ENCODE peak calls at places on chromosomes 13 and 19, in four cellular contexts. N, R, Q and Y are unnamed samples.

GRCh38 chr19:6181119-6181518 is 45.7 kb downstream of the ACSBG2 start:
- DNase-seq in R (no peak), Q (no peak), N (no peak), Y (no peak)

GRCh38 chr19:18073197-18073596 is 13.5 kb downstream of the IL12RB1 start:
- DNase-seq in R (no peak), N (no peak), Q (no peak), Y (no peak)

GRCh38 chr19:13164370-13165090 is 14.3 kb downstream of the IER2 start:
- DNase-seq in Q (peak), R (peak), N (peak), Y (peak)

GRCh38 chr19:4069331-4069959 is 2.7 kb upstream of the ZBTB7A start:
- DNase-seq in Q (no peak), R (no peak), N (no peak), Y (no peak)

GRCh38 chr13:112165712-112166111 is 98.8 kb downstream of the SOX1 start:
- DNase-seq in R (no peak), Q (no peak), N (no peak), Y (no peak)

GRCh38 chr19:7515471-7516226 is at the start of gene ZNF358:
- DNase-seq in N (peak), R (peak), Q (peak), Y (peak)

GRCh38 chr19:51354742-51355148 is 11.4 kb downstream of the ETFB start:
- DNase-seq in R (no peak), Q (peak), N (no peak), Y (peak)

GRCh38 chr13:44756411-44756810 is 180.3 kb upstream of the TSC22D1 start:
- DNase-seq in N (no peak), Q (no peak), R (no peak), Y (no peak)

GRCh38 chr13:42720116-42720857 is 61.1 kb upstream of the FAM216B start:
- DNase-seq in R (peak), N (peak), Q (peak), Y (no peak)

GRCh38 chr13:40780822-40781401 is 8.5 kb upstream of the SLC25A15 start:
- DNase-seq in R (peak), N (peak), Q (peak), Y (no peak)

GRCh38 chr13:42883771-42884170 is 102.4 kb downstream of the FAM216B start:
- DNase-seq in Q (peak), R (peak), N (peak), Y (peak)

GRCh38 chr13:112174476-112175110 is 107.6 kb downstream of the SOX1 start:
- DNase-seq in Q (no peak), R (no peak), N (no peak), Y (no peak)

GRCh38 chr13:49584771-49585182 is 581 bp downstream of the RCBTB1 start:
- DNase-seq in R (peak), Q (no peak), N (no peak), Y (no peak)

GRCh38 chr13:49220035-49220855 is at the start of gene MLNR:
- DNase-seq in N (peak), R (no peak), Q (no peak), Y (no peak)

GRCh38 chr13:29886446-29886845 is 36.0 kb upstream of the UBL3 start:
- DNase-seq in N (no peak), R (no peak), Q (no peak), Y (no peak)

GRCh38 chr13:59771272-59771671 is 392.5 kb downstream of the DIAPH3 start:
- DNase-seq in R (peak), N (no peak), Q (peak), Y (no peak)